ENCODE peak calls at places on chromosomes 4 and X, in ten cellular contexts. Y is suprapubic skin; L is neural progenitor cell; T is upper lobe of left lung; C is CD4-positive, alpha-beta T cell; D is progenitor cell of endocrine pancreas; J is AG10803; K is BE2C; F is GM12878; G is BJ. X is an unnamed sample.

GRCh38 chrX:121161501-121161933 is 114.1 kb downstream of the GLUD2 start:
- DNase-seq in Y (no peak), L (peak), T (no peak), C (no peak), D (no peak), J (no peak), K (no peak), F (peak), G (no peak), X (no peak)

GRCh38 chr4:121114756-121115155 is 42.4 kb upstream of the NDNF start:
- DNase-seq in Y (no peak), L (no peak), T (no peak), C (no peak), D (no peak), J (no peak), K (no peak), F (no peak), G (no peak), X (no peak)

GRCh38 chr4:74768857-74769525 is 25.3 kb downstream of the BTC start:
- DNase-seq in Y (no peak), L (no peak), T (no peak), C (no peak), D (no peak), J (no peak), K (no peak), F (no peak), G (no peak), X (no peak)

GRCh38 chr4:57614533-57614932 is 504.3 kb upstream of the IGFBP7 start:
- DNase-seq in Y (no peak), L (no peak), T (no peak), C (no peak), D (no peak), J (no peak), K (no peak), F (no peak), G (no peak), X (no peak)

GRCh38 chr4:184345573-184345922 is 127.9 kb upstream of the ENPP6 start:
- DNase-seq in Y (no peak), L (no peak), T (no peak), C (no peak), D (no peak), J (no peak), K (no peak), F (no peak), G (no peak), X (no peak)

GRCh38 chr4:67776746-67777145 is 22.6 kb upstream of the GNRHR start:
- DNase-seq in Y (no peak), L (no peak), T (no peak), C (no peak), D (no peak), J (no peak), K (no peak), F (no peak), G (no peak), X (no peak)

GRCh38 chrX:124045109-124045508 is 83.6 kb downstream of the STAG2 start:
- DNase-seq in Y (no peak), L (no peak), T (no peak), C (no peak), D (no peak), J (no peak), K (no peak), F (no peak), G (no peak), X (no peak)

GRCh38 chr4:47209833-47210232 is 178.5 kb downstream of the GABRB1 start:
- DNase-seq in Y (no peak), L (no peak), T (no peak), C (no peak), D (no peak), J (peak), K (no peak), F (no peak), G (peak), X (no peak)

GRCh38 chr4:186144180-186144579 is 39.7 kb downstream of the FAM149A start:
- DNase-seq in Y (no peak), L (peak), T (no peak), C (no peak), D (no peak), J (peak), K (peak), F (no peak), G (no peak), X (no peak)

GRCh38 chrX:37984880-37985279 is 21.5 kb upstream of the SYTL5 start:
- DNase-seq in Y (no peak), L (no peak), T (no peak), C (no peak), D (no peak), J (no peak), K (no peak), F (no peak), G (no peak), X (no peak)

GRCh38 chr4:3079694-3080123 is 5.2 kb downstream of the HTT start:
- DNase-seq in Y (no peak), L (no peak), T (no peak), C (no peak), D (no peak), J (no peak), K (no peak), F (peak), G (no peak), X (no peak)

GRCh38 chrX:136115124-136115908 is 32.0 kb upstream of the FHL1 start:
- DNase-seq in Y (no peak), L (no peak), T (no peak), C (no peak), D (no peak), J (peak), K (no peak), F (no peak), G (no peak), X (no peak)

GRCh38 chr4:112857461-112857860 is 192.0 kb upstream of the ANK2 start:
- DNase-seq in Y (no peak), L (no peak), T (no peak), C (no peak), D (no peak), J (peak), K (no peak), F (no peak), G (peak), X (no peak)

GRCh38 chr4:182206916-182207315 is 36.3 kb upstream of the TENM3 start:
- DNase-seq in Y (no peak), L (peak), T (no peak), C (no peak), D (no peak), J (no peak), K (no peak), F (no peak), G (no peak), X (no peak)

GRCh38 chr4:47694322-47694721 is 143.5 kb downstream of the CORIN start:
- DNase-seq in Y (no peak), L (no peak), T (no peak), C (no peak), D (no peak), J (no peak), K (no peak), F (no peak), G (no peak), X (no peak)

GRCh38 chrX:107710617-107711391 is 64.8 kb downstream of the TSC22D3 start:
- DNase-seq in Y (no peak), L (peak), T (no peak), C (peak), D (no peak), J (peak), K (no peak), F (peak), G (peak), X (no peak)

GRCh38 chr4:30753316-30753715 is 33.1 kb downstream of the PCDH7 start:
- DNase-seq in Y (no peak), L (no peak), T (no peak), C (no peak), D (no peak), J (no peak), K (no peak), F (no peak), G (no peak), X (no peak)

GRCh38 chr4:37964734-37965457 is 4.7 kb downstream of the PTTG2 start:
- DNase-seq in Y (no peak), L (no peak), T (no peak), C (no peak), D (no peak), J (no peak), K (no peak), F (no peak), G (no peak), X (no peak)

GRCh38 chrX:40260123-40260751 is 162.5 kb upstream of the BCOR start:
- DNase-seq in Y (no peak), L (no peak), T (no peak), C (no peak), D (no peak), J (peak), K (no peak), F (no peak), G (no peak), X (no peak)

GRCh38 chrX:154488336-154489075 is 1.9 kb downstream of the SLC10A3 start:
- DNase-seq in Y (no peak), L (no peak), T (no peak), C (no peak), D (no peak), J (no peak), K (no peak), F (no peak), G (no peak), X (no peak)

GRCh38 chr4:141142423-141142822 is 9.2 kb upstream of the RNF150 start:
- DNase-seq in Y (no peak), L (no peak), T (no peak), C (no peak), D (no peak), J (no peak), K (no peak), F (no peak), G (no peak), X (no peak)

GRCh38 chr4:3115637-3116300 is 41.3 kb downstream of the HTT start:
- DNase-seq in Y (no peak), L (no peak), T (peak), C (no peak), D (no peak), J (peak), K (no peak), F (no peak), G (no peak), X (no peak)

GRCh38 chr4:154741877-154742851 is 1.6 kb upstream of the LRAT start:
- DNase-seq in Y (no peak), L (peak), T (peak), C (no peak), D (peak), J (no peak), K (no peak), F (no peak), G (no peak), X (no peak)

GRCh38 chr4:152633118-152633517 is 46.7 kb downstream of the TMEM154 start:
- DNase-seq in Y (no peak), L (no peak), T (no peak), C (no peak), D (no peak), J (no peak), K (peak), F (no peak), G (no peak), X (no peak)

GRCh38 chr4:84647307-84647884 is 64.5 kb downstream of the CDS1 start:
- DNase-seq in Y (no peak), L (peak), T (no peak), C (no peak), D (no peak), J (peak), K (no peak), F (no peak), G (no peak), X (no peak)

GRCh38 chrX:46665232-46666162 is 91.9 kb downstream of the CHST7 start:
- DNase-seq in Y (no peak), L (no peak), T (no peak), C (no peak), D (no peak), J (no peak), K (no peak), F (no peak), G (no peak), X (no peak)

GRCh38 chrX:39011454-39012204 is 210.4 kb downstream of the MID1IP1 start:
- DNase-seq in Y (no peak), L (no peak), T (no peak), C (no peak), D (no peak), J (no peak), K (no peak), F (no peak), G (no peak), X (no peak)

GRCh38 chr4:54173281-54173912 is 55.7 kb upstream of the PDGFRA start:
- DNase-seq in Y (no peak), L (no peak), T (no peak), C (no peak), D (no peak), J (no peak), K (no peak), F (no peak), G (no peak), X (no peak)

GRCh38 chr4:6180841-6181631 is 19.3 kb downstream of the JAKMIP1 start:
- DNase-seq in Y (no peak), L (no peak), T (no peak), C (no peak), D (no peak), J (no peak), K (no peak), F (peak), G (no peak), X (no peak)

GRCh38 chr4:168434993-168435392 is 45.3 kb downstream of the DDX60L start:
- DNase-seq in Y (no peak), L (no peak), T (no peak), C (no peak), D (no peak), J (no peak), K (no peak), F (no peak), G (no peak), X (no peak)

GRCh38 chr4:7845493-7846124 is 94.1 kb downstream of the AFAP1 start:
- DNase-seq in Y (no peak), L (peak), T (no peak), C (peak), D (no peak), J (no peak), K (no peak), F (no peak), G (no peak), X (no peak)

GRCh38 chrX:123835661-123836371 is 24.0 kb upstream of the XIAP start:
- DNase-seq in Y (no peak), L (no peak), T (no peak), C (no peak), D (no peak), J (peak), K (no peak), F (no peak), G (no peak), X (no peak)

GRCh38 chrX:154660506-154660905 is 7.1 kb upstream of the CTAG2 start:
- DNase-seq in Y (no peak), L (no peak), T (no peak), C (no peak), D (no peak), J (no peak), K (no peak), F (no peak), G (no peak), X (no peak)

GRCh38 chr4:73674451-73674919 is 54.2 kb upstream of the RASSF6 start:
- DNase-seq in Y (no peak), L (no peak), T (no peak), C (no peak), D (no peak), J (peak), K (no peak), F (no peak), G (no peak), X (no peak)

GRCh38 chrX:39508300-39508692 is 589.5 kb downstream of the BCOR start:
- DNase-seq in Y (no peak), L (no peak), T (no peak), C (peak), D (no peak), J (no peak), K (no peak), F (no peak), G (no peak), X (no peak)

GRCh38 chr4:131091896-131092295 is 1995.9 kb downstream of the C4orf33 start:
- DNase-seq in Y (no peak), L (peak), T (no peak), C (no peak), D (no peak), J (no peak), K (no peak), F (no peak), G (no peak), X (no peak)

GRCh38 chrX:79259073-79259689 is 108.0 kb downstream of the ITM2A start:
- DNase-seq in Y (no peak), L (no peak), T (no peak), C (peak), D (no peak), J (no peak), K (peak), F (peak), G (no peak), X (no peak)

GRCh38 chrX:10513974-10514373 is 106.4 kb downstream of the MID1 start:
- DNase-seq in Y (no peak), L (no peak), T (no peak), C (no peak), D (no peak), J (no peak), K (no peak), F (no peak), G (no peak), X (no peak)
- TF ChIP-seq CTCF in Y (no peak), L (no peak), T (no peak), C (no peak), D (no peak), J (no peak), K (peak), F (no peak), G (no peak), X (no peak)

GRCh38 chr4:40976343-40976742 is 226.6 kb downstream of the NSUN7 start:
- DNase-seq in Y (no peak), L (peak), T (no peak), C (no peak), D (no peak), J (peak), K (peak), F (no peak), G (no peak), X (no peak)

GRCh38 chr4:40984051-40984450 is 230.3 kb downstream of the APBB2 start:
- DNase-seq in Y (no peak), L (no peak), T (no peak), C (no peak), D (no peak), J (peak), K (no peak), F (no peak), G (no peak), X (no peak)

GRCh38 chr4:40978548-40978947 is 228.8 kb downstream of the NSUN7 start:
- DNase-seq in Y (no peak), L (no peak), T (no peak), C (no peak), D (no peak), J (no peak), K (no peak), F (no peak), G (no peak), X (no peak)

GRCh38 chr4:40986375-40986774 is 228.0 kb downstream of the APBB2 start:
- DNase-seq in Y (no peak), L (no peak), T (no peak), C (no peak), D (no peak), J (peak), K (no peak), F (no peak), G (no peak), X (no peak)

DNA sequence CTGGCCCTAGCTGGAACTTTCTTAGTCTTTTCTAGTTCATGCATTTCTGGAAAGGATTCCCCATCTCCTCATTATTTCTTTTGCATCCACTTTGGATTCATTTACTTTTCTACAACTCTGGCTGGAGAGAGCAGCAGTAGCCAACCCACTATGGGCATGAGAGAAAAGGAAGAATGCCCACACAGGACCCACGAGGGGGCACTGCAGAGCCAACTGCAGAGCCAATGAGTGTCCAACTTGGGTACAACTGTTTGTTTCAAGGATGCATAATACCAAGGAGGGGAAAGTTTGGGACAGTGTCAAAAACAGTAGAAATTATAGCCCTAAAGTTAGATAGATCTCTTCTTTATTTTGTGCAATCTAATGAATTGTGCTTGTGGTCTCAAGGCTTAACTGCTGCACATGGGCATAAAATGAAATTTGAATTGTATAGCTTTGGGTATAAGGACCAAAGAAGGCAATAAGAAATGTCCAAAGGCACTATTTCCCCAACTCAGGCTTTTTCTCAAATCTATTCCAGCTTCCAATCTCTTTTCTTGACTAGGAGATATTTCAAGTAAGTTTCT is 230.6 kb downstream of the NSUN7 start:
- DNase-seq in Y (no peak), L (peak), T (no peak), C (no peak), D (no peak), J (peak), K (no peak), F (no peak), G (no peak), X (no peak)
- TF ChIP-seq CTCF in Y (no peak), L (peak), T (no peak), C (no peak), D (peak), J (peak), K (peak), F (peak), G (peak), X (no peak)

GRCh38 chrX:152821145-152821765 is 9.3 kb downstream of the CETN2 start:
- DNase-seq in Y (no peak), L (peak), T (no peak), C (no peak), D (peak), J (peak), K (peak), F (no peak), G (no peak), X (no peak)
- TF ChIP-seq CTCF in Y (peak), L (peak), T (peak), C (no peak), D (peak), J (peak), K (peak), F (peak), G (peak), X (no peak)

GRCh38 chrX:95318882-95319281 is 1365.8 kb upstream of the DIAPH2 start:
- DNase-seq in Y (no peak), L (peak), T (no peak), C (no peak), D (no peak), J (no peak), K (no peak), F (no peak), G (no peak), X (no peak)
- TF ChIP-seq CTCF in Y (no peak), L (peak), T (no peak), C (no peak), D (peak), J (no peak), K (peak), F (peak), G (no peak), X (no peak)

GRCh38 chr4:39278476-39278875 is 87.7 kb downstream of the RFC1 start:
- DNase-seq in Y (no peak), L (no peak), T (peak), C (no peak), D (no peak), J (no peak), K (no peak), F (no peak), G (no peak), X (no peak)
- TF ChIP-seq CTCF in Y (no peak), L (no peak), T (no peak), C (no peak), D (no peak), J (no peak), K (no peak), F (no peak), G (no peak), X (no peak)

GRCh38 chrX:9884031-9884779 is 83.0 kb upstream of the CLDN34 start:
- DNase-seq in Y (no peak), L (no peak), T (no peak), C (no peak), D (no peak), J (no peak), K (no peak), F (no peak), G (no peak), X (no peak)

GRCh38 chrX:9880237-9880636 is 86.9 kb upstream of the CLDN34 start:
- DNase-seq in Y (no peak), L (no peak), T (no peak), C (no peak), D (no peak), J (no peak), K (no peak), F (no peak), G (no peak), X (no peak)

GRCh38 chrX:9885150-9885549 is 82.0 kb upstream of the CLDN34 start:
- DNase-seq in Y (no peak), L (peak), T (no peak), C (peak), D (no peak), J (peak), K (peak), F (no peak), G (no peak), X (no peak)

GRCh38 chrX:9880912-9881311 is 86.2 kb upstream of the CLDN34 start:
- DNase-seq in Y (no peak), L (no peak), T (no peak), C (no peak), D (no peak), J (no peak), K (no peak), F (no peak), G (no peak), X (no peak)

DNA sequence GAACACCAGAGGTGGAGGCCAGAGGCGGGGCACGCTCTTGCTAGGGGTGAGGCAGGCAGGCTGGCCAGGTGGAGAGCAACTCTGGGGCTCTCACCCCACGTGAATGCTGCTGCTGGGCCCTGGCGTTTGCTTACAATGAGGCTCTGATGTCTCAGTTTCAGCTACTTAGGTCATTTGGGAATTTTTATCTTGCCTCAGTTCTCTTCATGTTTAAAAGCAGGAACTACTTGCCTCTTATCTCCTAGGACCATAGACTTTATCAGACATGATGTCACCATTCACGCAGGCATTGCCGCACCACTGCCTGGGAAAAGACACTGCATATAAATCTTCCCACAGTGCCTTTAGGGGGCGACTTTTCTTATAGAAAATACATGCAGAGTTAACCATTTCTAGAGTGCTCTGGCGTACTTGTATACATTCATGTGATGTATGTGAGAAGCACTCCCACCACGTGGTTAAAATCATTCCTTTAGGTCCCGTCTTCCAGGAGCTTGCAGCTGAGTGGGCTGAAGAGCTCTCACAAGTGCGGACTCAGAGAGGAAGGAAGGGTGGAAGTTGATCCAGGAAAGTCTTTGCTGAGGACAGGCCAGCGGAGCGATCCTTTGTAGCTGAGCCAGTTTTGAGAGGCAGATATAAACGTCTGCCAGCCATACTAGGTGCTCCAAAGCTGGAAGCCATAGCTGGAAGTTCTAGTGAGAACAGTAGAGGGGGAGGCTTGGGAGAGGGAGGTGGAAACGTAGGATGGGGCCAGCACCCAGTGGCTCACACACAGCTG is 84.3 kb upstream of the CLDN34 start:
- DNase-seq in Y (no peak), L (no peak), T (no peak), C (no peak), D (no peak), J (no peak), K (no peak), F (no peak), G (no peak), X (no peak)
- TF ChIP-seq CTCF in Y (no peak), L (peak), T (no peak), C (no peak), D (no peak), J (no peak), K (no peak), F (no peak), G (no peak), X (no peak)